ENCODE peak calls at places on chromosomes 2 and 18, in four cellular contexts. H, O, T and Q are unnamed samples.
A peak's percentile ranks its signal among the peaks of the same experiment; 100 is the strongest.

GRCh38 chr2:74502147-74502719 is 2.8 kb upstream of the LBX2 start:
- DNase-seq in T (no peak), H (peak; percentile 70), O (peak; percentile 47), Q (no peak)

GRCh38 chr2:199612509-199613130 is 154.9 kb upstream of the SATB2 start:
- DNase-seq in H (no peak), O (no peak), T (no peak), Q (no peak)

GRCh38 chr2:174836345-174836999 is 72.2 kb upstream of the CHRNA1 start:
- DNase-seq in O (no peak), T (no peak), H (no peak), Q (peak; percentile 42)

GRCh38 chr2:20351555-20352229 is 1.0 kb upstream of the PUM2 start:
- DNase-seq in T (no peak), O (peak; percentile 72), H (peak; percentile 27), Q (no peak)

GRCh38 chr2:238527565-238527964 is 100.8 kb downstream of the ASB1 start:
- DNase-seq in H (no peak), T (no peak), O (no peak), Q (no peak)

GRCh38 chr2:10161206-10161931 is 38.8 kb downstream of the RRM2 start:
- DNase-seq in T (no peak), O (no peak), H (no peak), Q (no peak)

GRCh38 chr2:69720404-69720803 is 21.5 kb upstream of the ANXA4 start:
- DNase-seq in H (peak; percentile 24), T (no peak), O (no peak), Q (no peak)

GRCh38 chr2:118062048-118062447 is 26.2 kb upstream of the INSIG2 start:
- DNase-seq in T (no peak), O (no peak), H (no peak), Q (no peak)

GRCh38 chr2:194223173-194223670 is 1433.8 kb upstream of the SLC39A10 start:
- DNase-seq in T (no peak), H (no peak), O (no peak), Q (no peak)

GRCh38 chr2:171483793-171484192 is 38.5 kb upstream of the CYBRD1 start:
- DNase-seq in O (no peak), H (no peak), T (no peak), Q (no peak)

GRCh38 chr18:37440206-37440605 is 125.4 kb downstream of the CELF4 start:
- DNase-seq in O (no peak), T (no peak), H (no peak), Q (no peak)

GRCh38 chr2:201631041-201631440 is 12.3 kb downstream of the TMEM237 start:
- DNase-seq in H (no peak), T (no peak), O (no peak), Q (no peak)

GRCh38 chr2:112216158-112216557 is 38.7 kb downstream of the ZC3H8 start:
- DNase-seq in H (peak; percentile 27), T (no peak), O (no peak), Q (no peak)

GRCh38 chr2:102141915-102142828 is at the start of gene IL1R1:
- DNase-seq in O (peak; percentile 83), H (peak; percentile 36), T (peak; percentile 51), Q (peak; percentile 30)

GRCh38 chr2:79782540-79782939 is 269.7 kb downstream of the CTNNA2 start:
- DNase-seq in O (no peak), T (no peak), H (no peak), Q (no peak)

GRCh38 chr2:174336403-174337336 is 1.9 kb downstream of the SP9 start:
- DNase-seq in H (peak; percentile 75), O (peak; percentile 38), T (no peak), Q (no peak)

GRCh38 chr18:35972197-35973000 is at the start of gene RMP24:
- DNase-seq in H (peak; percentile 100), T (peak; percentile 92), O (peak; percentile 96), Q (peak; percentile 77)
- TF ChIP-seq POLR2A in H (peak; percentile 88), T (peak; percentile 67), O (peak; percentile 91), Q (peak; percentile 76)

GRCh38 chr2:85663684-85664565 is 4.1 kb downstream of the SFTPB start:
- DNase-seq in T (no peak), H (no peak), O (no peak), Q (no peak)
- TF ChIP-seq POLR2A in T (no peak), H (no peak), O (no peak), Q (no peak)

DNA sequence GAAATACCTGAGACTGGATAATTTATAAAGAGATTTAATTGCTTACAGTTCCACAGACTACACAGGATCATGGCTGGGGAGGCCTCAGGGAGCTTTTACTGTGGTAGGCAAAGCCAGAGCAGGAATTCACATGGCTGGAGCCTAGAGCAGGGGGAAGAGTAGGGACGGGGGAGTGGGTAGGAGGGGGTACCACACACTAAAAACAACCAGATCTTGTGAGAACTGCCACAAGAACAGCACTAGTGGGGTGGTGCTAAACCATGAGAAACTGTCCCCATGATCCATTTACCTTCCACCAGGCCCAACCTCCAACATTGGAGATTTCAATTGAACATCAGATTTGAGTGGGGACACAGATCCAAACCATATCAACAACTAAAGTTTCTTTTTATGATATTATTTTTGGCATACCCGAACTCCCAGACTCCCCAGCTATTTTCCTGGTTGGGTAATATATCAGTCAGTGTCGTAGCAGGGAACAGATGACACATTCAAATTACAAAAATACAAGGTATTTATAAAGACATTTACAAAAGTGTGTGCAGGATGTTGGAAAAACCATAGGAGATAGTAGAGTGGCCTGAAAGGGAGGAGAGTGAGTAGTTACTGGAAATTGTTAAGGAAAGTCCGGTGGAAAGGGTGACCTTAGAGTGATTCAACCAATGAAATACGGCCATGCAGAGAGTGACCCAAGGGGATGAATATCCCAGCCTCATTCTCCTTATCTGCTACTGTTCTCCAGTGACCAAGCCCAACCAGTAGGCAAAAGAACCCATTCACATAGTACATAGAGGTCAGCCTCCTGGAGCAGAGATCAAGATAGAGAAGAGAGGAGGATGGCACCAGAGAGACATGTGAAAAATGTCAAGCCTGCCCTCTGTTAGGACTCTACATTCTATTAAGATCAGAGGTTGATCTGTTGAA is 8.8 kb downstream of the RPL37A start:
- DNase-seq in H (no peak), T (no peak), O (no peak), Q (no peak)
- TF ChIP-seq POLR2A in H (peak; percentile 40), T (no peak), O (no peak), Q (no peak)

DNA sequence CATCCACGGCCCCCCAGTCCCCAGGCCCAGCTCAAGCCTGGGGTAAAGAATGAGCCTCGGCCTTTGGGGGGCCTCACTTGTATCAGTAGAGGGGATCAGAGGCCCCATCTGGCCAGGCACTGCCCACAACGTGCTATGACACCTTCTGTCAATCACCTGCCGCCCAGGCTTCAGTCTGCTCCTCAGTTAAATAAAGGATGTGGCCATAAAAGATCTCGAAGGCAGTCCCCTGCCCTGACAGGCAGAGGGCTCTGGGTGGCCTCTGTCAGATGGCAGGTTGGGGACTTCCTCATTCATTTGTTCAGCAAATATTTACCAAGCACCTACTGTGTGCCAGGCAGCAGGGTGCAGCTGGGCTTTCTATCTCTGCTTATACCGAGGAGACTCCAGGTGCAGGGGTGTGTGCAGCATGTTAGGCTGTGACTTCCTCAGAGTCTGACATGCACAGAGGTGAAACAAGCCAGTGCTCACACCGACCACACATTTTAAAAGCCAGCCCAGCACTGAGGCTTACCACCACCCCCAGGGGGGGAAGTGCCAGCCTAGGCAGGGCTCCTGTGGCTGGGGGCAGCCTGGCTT is 166.4 kb downstream of the GALNT1 start:
- DNase-seq in T (no peak), H (no peak), O (no peak), Q (no peak)
- TF ChIP-seq POLR2A in T (no peak), H (no peak), O (no peak), Q (no peak)

GRCh38 chr18:26090130-26091046 is at the start of gene SS18:
- DNase-seq in H (peak; percentile 97), T (peak; percentile 81), O (peak; percentile 93), Q (peak; percentile 66)
- TF ChIP-seq POLR2A in H (peak; percentile 84), T (peak; percentile 58), O (peak; percentile 92), Q (peak; percentile 92)